ENCODE peak calls at places on chromosome 7, in nine cellular contexts. J, Y, Q, S, V, D, K, C and N are unnamed samples.

GRCh38 chr7:55571534-55572377 is 546 bp downstream of the VOPP1 start:
- DNase-seq in J (peak), Y (peak), Q (peak), S (peak), V (no peak), D (peak), K (no peak), C (peak), N (peak)

GRCh38 chr7:44964384-44964830 is 14.4 kb downstream of the MYO1G start:
- DNase-seq in J (no peak), Y (no peak), Q (no peak), S (no peak), V (no peak), D (no peak), K (no peak), C (peak), N (no peak)

GRCh38 chr7:131896189-131896855 is 339.9 kb upstream of the PODXL start:
- DNase-seq in J (no peak), Y (no peak), Q (no peak), S (no peak), V (no peak), D (no peak), K (no peak), C (no peak), N (no peak)

GRCh38 chr7:116715087-116715486 is 43.1 kb downstream of the MET start:
- DNase-seq in J (no peak), Y (no peak), Q (no peak), S (no peak), V (no peak), D (no peak), K (no peak), C (no peak), N (no peak)

GRCh38 chr7:80699656-80700318 is 61.3 kb downstream of the CD36 start:
- DNase-seq in J (no peak), Y (no peak), Q (no peak), S (no peak), V (no peak), D (no peak), K (no peak), C (no peak), N (no peak)

GRCh38 chr7:55494951-55495350 is 77.4 kb downstream of the VOPP1 start:
- DNase-seq in J (no peak), Y (no peak), Q (no peak), S (no peak), V (no peak), D (no peak), K (no peak), C (no peak), N (no peak)

GRCh38 chr7:21497072-21497471 is 45.8 kb upstream of the DNAH11 start:
- DNase-seq in J (no peak), Y (no peak), Q (peak), S (no peak), V (no peak), D (peak), K (no peak), C (no peak), N (no peak)

GRCh38 chr7:70189261-70189660 is 591.0 kb downstream of the AUTS2 start:
- DNase-seq in J (no peak), Y (no peak), Q (no peak), S (no peak), V (no peak), D (no peak), K (no peak), C (no peak), N (no peak)

GRCh38 chr7:93551063-93551895 is 23.2 kb downstream of the CALCR start:
- DNase-seq in J (no peak), Y (no peak), Q (peak), S (no peak), V (no peak), D (peak), K (no peak), C (no peak), N (no peak)

GRCh38 chr7:1666251-1666778 is 3.8 kb upstream of the ELFN1 start:
- DNase-seq in J (no peak), Y (no peak), Q (no peak), S (no peak), V (peak), D (no peak), K (no peak), C (peak), N (no peak)

GRCh38 chr7:38550881-38551280 is 80.3 kb downstream of the AMPH start:
- DNase-seq in J (no peak), Y (no peak), Q (no peak), S (no peak), V (no peak), D (no peak), K (no peak), C (no peak), N (no peak)

GRCh38 chr7:93717217-93717900 is 142.8 kb upstream of the CALCR start:
- DNase-seq in J (no peak), Y (no peak), Q (peak), S (no peak), V (no peak), D (no peak), K (peak), C (no peak), N (no peak)

GRCh38 chr7:44284216-44284615 is 41.2 kb downstream of the CAMK2B start:
- DNase-seq in J (peak), Y (no peak), Q (no peak), S (no peak), V (peak), D (no peak), K (no peak), C (peak), N (no peak)

GRCh38 chr7:116226664-116227063 is 16.3 kb downstream of the TES start:
- DNase-seq in J (no peak), Y (no peak), Q (no peak), S (no peak), V (no peak), D (no peak), K (no peak), C (no peak), N (no peak)

GRCh38 chr7:101162551-101163280 is 2.7 kb downstream of the VGF start:
- DNase-seq in J (no peak), Y (no peak), Q (no peak), S (peak), V (no peak), D (peak), K (no peak), C (peak), N (peak)

GRCh38 chr7:47576031-47576908 is 5.6 kb downstream of the TNS3 start:
- DNase-seq in J (peak), Y (no peak), Q (no peak), S (peak), V (no peak), D (peak), K (no peak), C (no peak), N (no peak)

GRCh38 chr7:141974831-141975230 is 1.3 kb upstream of the TAS2R38 start:
- DNase-seq in J (no peak), Y (no peak), Q (peak), S (peak), V (no peak), D (peak), K (no peak), C (peak), N (peak)

GRCh38 chr7:149799397-149800168 is 26.2 kb upstream of the ZNF467 start:
- DNase-seq in J (no peak), Y (no peak), Q (no peak), S (peak), V (no peak), D (peak), K (no peak), C (peak), N (peak)

GRCh38 chr7:55427800-55428199 is 62.7 kb downstream of the LANCL2 start:
- DNase-seq in J (no peak), Y (no peak), Q (no peak), S (no peak), V (no peak), D (no peak), K (no peak), C (no peak), N (no peak)

GRCh38 chr7:2205036-2205780 is 27.5 kb downstream of the MAD1L1 start:
- DNase-seq in J (peak), Y (no peak), Q (no peak), S (no peak), V (no peak), D (no peak), K (no peak), C (no peak), N (no peak)

GRCh38 chr7:20408467-20408826 is 77.7 kb downstream of the ITGB8 start:
- DNase-seq in J (peak), Y (no peak), Q (no peak), S (no peak), V (no peak), D (no peak), K (no peak), C (no peak), N (no peak)

GRCh38 chr7:47379629-47380324 is 202.1 kb downstream of the TNS3 start:
- DNase-seq in J (peak), Y (no peak), Q (peak), S (peak), V (peak), D (no peak), K (no peak), C (no peak), N (no peak)

GRCh38 chr7:75729851-75730274 is 8.9 kb downstream of the HIP1 start:
- DNase-seq in J (no peak), Y (no peak), Q (no peak), S (no peak), V (no peak), D (no peak), K (no peak), C (no peak), N (no peak)

GRCh38 chr7:55387062-55387965 is 22.2 kb downstream of the LANCL2 start:
- DNase-seq in J (no peak), Y (no peak), Q (no peak), S (no peak), V (no peak), D (peak), K (no peak), C (no peak), N (no peak)

GRCh38 chr7:94590526-94591162 is 65.3 kb downstream of the SGCE start:
- DNase-seq in J (no peak), Y (no peak), Q (no peak), S (no peak), V (no peak), D (no peak), K (no peak), C (no peak), N (no peak)

GRCh38 chr7:75066521-75066920 is 7.1 kb downstream of the RCC1L start:
- DNase-seq in J (no peak), Y (no peak), Q (no peak), S (no peak), V (peak), D (no peak), K (no peak), C (no peak), N (no peak)

GRCh38 chr7:35257251-35258124 is 3.6 kb upstream of the TBX20 start:
- DNase-seq in J (no peak), Y (no peak), Q (no peak), S (no peak), V (no peak), D (no peak), K (no peak), C (no peak), N (no peak)

GRCh38 chr7:70791341-70791740 is 340.6 kb upstream of the GALNT17 start:
- DNase-seq in J (no peak), Y (no peak), Q (no peak), S (no peak), V (no peak), D (no peak), K (no peak), C (no peak), N (no peak)

GRCh38 chr7:116269466-116269865 is 59.1 kb downstream of the TES start:
- DNase-seq in J (no peak), Y (no peak), Q (no peak), S (no peak), V (no peak), D (no peak), K (no peak), C (no peak), N (no peak)

GRCh38 chr7:130149575-130150139 is 55.5 kb downstream of the TMEM209 start:
- DNase-seq in J (peak), Y (no peak), Q (no peak), S (peak), V (no peak), D (peak), K (no peak), C (no peak), N (no peak)

GRCh38 chr7:95545666-95546065 is 50.6 kb downstream of the PDK4 start:
- DNase-seq in J (no peak), Y (no peak), Q (no peak), S (no peak), V (no peak), D (no peak), K (no peak), C (no peak), N (no peak)

GRCh38 chr7:44104880-44105771 is 981 bp downstream of the AEBP1 start:
- DNase-seq in J (no peak), Y (no peak), Q (peak), S (no peak), V (no peak), D (no peak), K (no peak), C (no peak), N (no peak)

GRCh38 chr7:147472556-147472955 is 1118.0 kb upstream of the C7orf33 start:
- DNase-seq in J (no peak), Y (no peak), Q (no peak), S (no peak), V (no peak), D (no peak), K (no peak), C (no peak), N (no peak)

GRCh38 chr7:147478751-147479150 is 1111.8 kb upstream of the C7orf33 start:
- DNase-seq in J (no peak), Y (no peak), Q (no peak), S (no peak), V (no peak), D (no peak), K (no peak), C (no peak), N (no peak)

GRCh38 chr7:147474862-147475261 is 1115.7 kb upstream of the C7orf33 start:
- DNase-seq in J (no peak), Y (no peak), Q (no peak), S (no peak), V (no peak), D (no peak), K (no peak), C (no peak), N (no peak)

DNA sequence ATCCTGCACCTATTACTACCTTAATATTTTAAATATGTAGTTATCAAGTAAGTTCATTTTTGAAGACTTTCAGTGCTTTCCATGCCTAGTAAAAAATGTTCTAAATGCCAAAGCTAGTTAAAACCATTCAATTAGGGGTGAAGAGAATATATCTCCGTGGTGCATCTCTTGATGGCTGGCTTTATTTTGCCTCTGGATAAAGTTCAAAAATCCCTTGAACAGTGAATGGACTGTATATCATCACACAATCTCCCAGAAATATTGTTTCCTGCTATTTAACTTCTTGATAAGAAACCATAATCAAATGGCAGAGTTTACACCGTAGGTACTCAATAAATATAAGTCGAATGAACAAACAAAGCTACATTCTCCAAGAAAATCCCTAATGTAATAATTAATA is 1113.0 kb upstream of the C7orf33 start:
- DNase-seq in J (no peak), Y (no peak), Q (no peak), S (no peak), V (no peak), D (no peak), K (no peak), C (no peak), N (no peak)
- H3K27ac ChIP-seq in J (no peak), Y (no peak), Q (no peak), S (no peak), V (no peak), D (no peak), K (no peak), C (no peak), N (no peak)

DNA sequence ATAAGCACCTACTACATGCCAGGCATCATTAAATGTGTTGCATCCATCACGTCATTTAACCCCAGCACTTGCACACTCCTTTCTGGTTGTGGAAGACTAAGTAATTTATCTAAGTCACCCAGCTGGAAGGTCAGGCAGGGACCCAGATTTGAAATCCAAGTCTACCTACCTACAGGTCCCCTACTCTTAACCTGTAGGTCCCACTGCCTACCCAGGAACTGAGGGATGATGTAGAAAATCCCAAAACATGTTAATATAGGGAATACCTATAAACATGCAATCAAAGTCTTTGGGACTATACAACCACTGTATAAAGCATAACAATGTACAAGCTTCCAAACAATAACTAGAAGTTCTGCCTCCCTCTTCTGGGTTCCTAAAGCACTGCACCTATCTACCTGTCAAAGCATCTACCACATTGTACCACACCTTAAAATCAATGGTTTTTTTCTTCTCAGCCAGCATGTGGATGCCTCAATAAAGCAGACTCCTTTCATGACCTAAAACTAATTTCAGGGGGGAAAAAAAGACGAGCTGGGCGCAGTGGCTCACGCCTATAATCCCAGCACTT is 5.6 kb downstream of the IL6 start:
- DNase-seq in J (no peak), Y (no peak), Q (peak), S (no peak), V (no peak), D (peak), K (no peak), C (no peak), N (no peak)
- H3K27ac ChIP-seq in J (no peak), Y (no peak), Q (no peak), S (no peak), V (no peak), D (no peak), K (no peak), C (no peak), N (no peak)

DNA sequence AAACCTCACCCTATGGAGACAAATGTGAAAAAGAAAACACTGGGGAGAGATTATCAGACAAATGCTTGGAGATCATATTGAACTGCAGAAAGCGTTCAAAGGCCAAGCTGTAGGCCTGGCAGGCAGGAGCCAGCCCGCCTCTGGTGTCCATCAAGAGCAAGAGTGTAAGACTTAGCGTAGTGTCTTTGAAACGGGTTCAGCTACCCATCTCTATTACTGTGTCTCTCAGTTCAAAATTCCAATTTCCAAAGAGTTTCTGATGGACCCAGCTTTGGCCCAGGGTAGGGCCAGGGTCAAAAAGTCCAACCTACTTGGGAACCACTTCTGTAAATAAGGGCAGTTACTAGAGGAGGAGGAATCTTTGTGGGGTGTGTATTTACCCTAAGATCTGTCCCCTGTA is 45.4 kb upstream of the HBP1 start:
- DNase-seq in J (no peak), Y (no peak), Q (no peak), S (no peak), V (no peak), D (no peak), K (no peak), C (no peak), N (no peak)
- H3K27ac ChIP-seq in J (peak), Y (no peak), Q (no peak), S (no peak), V (no peak), D (no peak), K (no peak), C (no peak), N (no peak)

DNA sequence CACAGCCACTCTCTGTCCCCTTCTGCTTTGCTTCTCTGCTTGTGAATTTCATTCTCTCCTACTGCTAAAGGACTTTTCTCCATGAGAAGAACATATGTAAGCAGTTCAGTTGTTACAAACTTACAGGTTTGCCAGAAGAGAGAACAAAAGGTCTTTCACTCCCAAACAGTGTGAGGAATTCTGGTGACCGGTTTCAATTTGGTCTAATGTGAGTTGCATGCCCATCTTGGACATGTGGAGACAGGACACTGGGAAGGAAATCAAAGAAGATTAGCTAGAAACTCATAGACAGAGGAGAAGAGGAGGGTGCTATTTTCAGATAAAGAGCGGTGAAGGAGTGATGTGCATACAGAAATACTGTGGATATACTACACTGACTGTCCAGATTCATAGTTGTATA is 209.5 kb upstream of the INHBA start:
- DNase-seq in J (no peak), Y (no peak), Q (no peak), S (no peak), V (no peak), D (no peak), K (no peak), C (no peak), N (no peak)
- H3K27ac ChIP-seq in J (no peak), Y (no peak), Q (peak), S (no peak), V (peak), D (no peak), K (peak), C (no peak), N (no peak)

DNA sequence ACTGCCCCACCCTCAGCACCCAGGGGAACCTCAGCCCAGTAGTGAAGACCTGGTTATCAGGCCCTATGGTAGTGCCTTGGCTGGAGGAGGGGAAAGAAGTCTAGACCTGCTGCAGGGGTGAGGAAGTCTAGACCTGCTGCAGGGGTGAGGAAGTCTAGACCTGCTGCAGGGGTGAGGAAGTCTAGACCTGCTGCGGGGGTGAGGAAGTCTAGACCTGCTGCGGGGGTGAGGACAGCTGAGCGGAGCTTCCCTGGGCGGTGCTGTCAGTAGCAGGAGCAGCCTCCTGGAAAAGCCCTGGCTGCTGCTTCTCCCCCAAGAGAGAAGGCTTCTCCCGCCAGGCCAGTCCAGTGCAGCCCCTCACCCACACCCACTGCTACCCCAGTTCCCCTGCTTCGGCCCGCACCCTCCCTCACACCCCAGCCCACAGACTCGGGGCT is 6.3 kb downstream of the NOS3 start:
- DNase-seq in J (no peak), Y (no peak), Q (no peak), S (no peak), V (no peak), D (no peak), K (no peak), C (no peak), N (no peak)
- H3K27ac ChIP-seq in J (no peak), Y (no peak), Q (no peak), S (no peak), V (no peak), D (no peak), K (no peak), C (no peak), N (no peak)

DNA sequence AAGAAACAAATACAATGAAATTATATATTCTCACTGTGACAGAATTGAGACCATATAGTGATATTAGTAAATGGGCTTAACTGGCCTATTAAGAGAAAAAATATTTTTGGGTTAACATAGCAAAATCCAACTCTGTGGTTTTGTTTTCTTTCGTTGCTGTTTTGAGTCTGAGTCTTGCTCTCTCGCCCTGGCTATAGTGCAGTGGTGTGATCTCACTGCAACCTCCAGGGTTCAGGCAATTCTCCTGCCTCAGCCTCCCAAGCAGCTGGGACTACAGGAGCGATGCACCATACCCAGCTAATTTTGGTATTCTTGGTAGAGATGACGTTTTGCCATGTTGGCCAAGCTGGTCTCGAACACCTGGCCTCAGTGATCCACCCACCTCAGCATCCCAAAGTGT is 15.3 kb downstream of the TRIM24 start:
- DNase-seq in J (no peak), Y (no peak), Q (no peak), S (no peak), V (no peak), D (no peak), K (no peak), C (no peak), N (no peak)
- H3K27ac ChIP-seq in J (no peak), Y (no peak), Q (no peak), S (no peak), V (no peak), D (no peak), K (no peak), C (no peak), N (no peak)

GRCh38 chr7:88095-88926 is 104.1 kb upstream of the FAM20C start:
- DNase-seq in J (no peak), Y (no peak), Q (no peak), S (no peak), V (no peak), D (no peak), K (no peak), C (peak), N (no peak)
- H3K27ac ChIP-seq in J (no peak), Y (peak), Q (peak), S (no peak), V (peak), D (no peak), K (no peak), C (peak), N (no peak)